ENCODE peak calls at places on chromosomes 12 and 14, in five cellular contexts. One of them, this sample, is unnamed.

GRCh38 chr12:87270894-87271293 is 758.3 kb downstream of the C12orf50 start:
- DNase-seq in A549: peak
- DNase-seq in mucosa of descending colon: no peak
- DNase-seq in activated naive CD8-positive, alpha-beta T cell treated with anti-CD3 and anti-CD28 coated beads, Interleukin-2, amount 50 U/mL, for 24 hours: no peak
- DNase-seq in breast epithelium: no peak
- DNase-seq in this sample: no peak

GRCh38 chr14:94048676-94049624 is 22.8 kb downstream of the OTUB2 start:
- DNase-seq in A549: no peak
- DNase-seq in mucosa of descending colon: no peak
- DNase-seq in activated naive CD8-positive, alpha-beta T cell treated with anti-CD3 and anti-CD28 coated beads, Interleukin-2, amount 50 U/mL, for 24 hours: no peak
- DNase-seq in breast epithelium: no peak
- DNase-seq in this sample: no peak

GRCh38 chr12:102528111-102528510 is 47.7 kb upstream of the IGF1 start:
- DNase-seq in A549: no peak
- DNase-seq in mucosa of descending colon: no peak
- DNase-seq in activated naive CD8-positive, alpha-beta T cell treated with anti-CD3 and anti-CD28 coated beads, Interleukin-2, amount 50 U/mL, for 24 hours: no peak
- DNase-seq in breast epithelium: no peak
- DNase-seq in this sample: no peak

GRCh38 chr12:108605690-108606406 is 8.0 kb upstream of the TMEM119 start:
- DNase-seq in A549: no peak
- DNase-seq in mucosa of descending colon: no peak
- DNase-seq in activated naive CD8-positive, alpha-beta T cell treated with anti-CD3 and anti-CD28 coated beads, Interleukin-2, amount 50 U/mL, for 24 hours: no peak
- DNase-seq in breast epithelium: no peak
- DNase-seq in this sample: no peak

GRCh38 chr12:112973016-112973711 is 5.2 kb upstream of the OAS2 start:
- DNase-seq in A549: no peak
- DNase-seq in mucosa of descending colon: no peak
- DNase-seq in activated naive CD8-positive, alpha-beta T cell treated with anti-CD3 and anti-CD28 coated beads, Interleukin-2, amount 50 U/mL, for 24 hours: no peak
- DNase-seq in breast epithelium: no peak
- DNase-seq in this sample: no peak

GRCh38 chr14:60945984-60946383 is 34.9 kb downstream of the TRMT5 start:
- DNase-seq in A549: no peak
- DNase-seq in mucosa of descending colon: no peak
- DNase-seq in activated naive CD8-positive, alpha-beta T cell treated with anti-CD3 and anti-CD28 coated beads, Interleukin-2, amount 50 U/mL, for 24 hours: no peak
- DNase-seq in breast epithelium: no peak
- DNase-seq in this sample: no peak

GRCh38 chr12:50231346-50231745 is 52.0 kb downstream of the LIMA1 start:
- DNase-seq in A549: no peak
- DNase-seq in mucosa of descending colon: no peak
- DNase-seq in activated naive CD8-positive, alpha-beta T cell treated with anti-CD3 and anti-CD28 coated beads, Interleukin-2, amount 50 U/mL, for 24 hours: no peak
- DNase-seq in breast epithelium: no peak
- DNase-seq in this sample: no peak

GRCh38 chr12:79685068-79685467 is 5.7 kb downstream of the PAWR start:
- DNase-seq in A549: peak
- DNase-seq in mucosa of descending colon: no peak
- DNase-seq in activated naive CD8-positive, alpha-beta T cell treated with anti-CD3 and anti-CD28 coated beads, Interleukin-2, amount 50 U/mL, for 24 hours: no peak
- DNase-seq in breast epithelium: no peak
- DNase-seq in this sample: no peak

GRCh38 chr12:87960557-87960956 is 68.6 kb downstream of the C12orf50 start:
- DNase-seq in A549: no peak
- DNase-seq in mucosa of descending colon: no peak
- DNase-seq in activated naive CD8-positive, alpha-beta T cell treated with anti-CD3 and anti-CD28 coated beads, Interleukin-2, amount 50 U/mL, for 24 hours: no peak
- DNase-seq in breast epithelium: no peak
- DNase-seq in this sample: no peak

GRCh38 chr14:55327179-55327578 is 56.0 kb downstream of the FBXO34 start:
- DNase-seq in A549: no peak
- DNase-seq in mucosa of descending colon: no peak
- DNase-seq in activated naive CD8-positive, alpha-beta T cell treated with anti-CD3 and anti-CD28 coated beads, Interleukin-2, amount 50 U/mL, for 24 hours: no peak
- DNase-seq in breast epithelium: no peak
- DNase-seq in this sample: no peak

GRCh38 chr14:105364100-105364708 is 34.1 kb upstream of the TEX22 start:
- DNase-seq in A549: no peak
- DNase-seq in mucosa of descending colon: peak
- DNase-seq in activated naive CD8-positive, alpha-beta T cell treated with anti-CD3 and anti-CD28 coated beads, Interleukin-2, amount 50 U/mL, for 24 hours: peak
- DNase-seq in breast epithelium: no peak
- DNase-seq in this sample: no peak

GRCh38 chr14:100654025-100654813 is 67.0 kb upstream of the BEGAIN start:
- DNase-seq in A549: no peak
- DNase-seq in mucosa of descending colon: no peak
- DNase-seq in activated naive CD8-positive, alpha-beta T cell treated with anti-CD3 and anti-CD28 coated beads, Interleukin-2, amount 50 U/mL, for 24 hours: no peak
- DNase-seq in breast epithelium: no peak
- DNase-seq in this sample: no peak

GRCh38 chr14:87940382-87940781 is 52.6 kb downstream of the GALC start:
- DNase-seq in A549: no peak
- DNase-seq in mucosa of descending colon: no peak
- DNase-seq in activated naive CD8-positive, alpha-beta T cell treated with anti-CD3 and anti-CD28 coated beads, Interleukin-2, amount 50 U/mL, for 24 hours: no peak
- DNase-seq in breast epithelium: no peak
- DNase-seq in this sample: no peak

GRCh38 chr12:27261866-27262265 is 17.8 kb downstream of the STK38L start:
- DNase-seq in A549: no peak
- DNase-seq in mucosa of descending colon: no peak
- DNase-seq in activated naive CD8-positive, alpha-beta T cell treated with anti-CD3 and anti-CD28 coated beads, Interleukin-2, amount 50 U/mL, for 24 hours: no peak
- DNase-seq in breast epithelium: no peak
- DNase-seq in this sample: no peak

GRCh38 chr12:63103489-63104131 is 47.4 kb downstream of the AVPR1A start:
- DNase-seq in A549: peak
- DNase-seq in mucosa of descending colon: no peak
- DNase-seq in activated naive CD8-positive, alpha-beta T cell treated with anti-CD3 and anti-CD28 coated beads, Interleukin-2, amount 50 U/mL, for 24 hours: no peak
- DNase-seq in breast epithelium: no peak
- DNase-seq in this sample: no peak

GRCh38 chr12:123436017-123436964 is at the start of gene RILPL2:
- DNase-seq in A549: peak
- DNase-seq in mucosa of descending colon: peak
- DNase-seq in activated naive CD8-positive, alpha-beta T cell treated with anti-CD3 and anti-CD28 coated beads, Interleukin-2, amount 50 U/mL, for 24 hours: peak
- DNase-seq in breast epithelium: peak
- DNase-seq in this sample: peak

GRCh38 chr12:24198936-24199644 is 249.6 kb upstream of the SOX5 start:
- DNase-seq in A549: no peak
- DNase-seq in mucosa of descending colon: no peak
- DNase-seq in activated naive CD8-positive, alpha-beta T cell treated with anti-CD3 and anti-CD28 coated beads, Interleukin-2, amount 50 U/mL, for 24 hours: no peak
- DNase-seq in breast epithelium: no peak
- DNase-seq in this sample: no peak

GRCh38 chr12:29769162-29769820 is 14.5 kb downstream of the TMTC1 start:
- DNase-seq in A549: no peak
- DNase-seq in mucosa of descending colon: peak
- DNase-seq in activated naive CD8-positive, alpha-beta T cell treated with anti-CD3 and anti-CD28 coated beads, Interleukin-2, amount 50 U/mL, for 24 hours: no peak
- DNase-seq in breast epithelium: no peak
- DNase-seq in this sample: no peak

GRCh38 chr12:127108360-127109215 is 1158.4 kb upstream of the TMEM132C start:
- DNase-seq in A549: peak
- DNase-seq in mucosa of descending colon: peak
- DNase-seq in activated naive CD8-positive, alpha-beta T cell treated with anti-CD3 and anti-CD28 coated beads, Interleukin-2, amount 50 U/mL, for 24 hours: peak
- DNase-seq in breast epithelium: no peak
- DNase-seq in this sample: peak

GRCh38 chr12:14961466-14962155 is at the start of gene ARHGDIB:
- DNase-seq in A549: no peak
- DNase-seq in mucosa of descending colon: peak
- DNase-seq in activated naive CD8-positive, alpha-beta T cell treated with anti-CD3 and anti-CD28 coated beads, Interleukin-2, amount 50 U/mL, for 24 hours: peak
- DNase-seq in breast epithelium: peak
- DNase-seq in this sample: peak

GRCh38 chr12:127260531-127260930 is 1006.4 kb upstream of the TMEM132C start:
- DNase-seq in A549: no peak
- DNase-seq in mucosa of descending colon: no peak
- DNase-seq in activated naive CD8-positive, alpha-beta T cell treated with anti-CD3 and anti-CD28 coated beads, Interleukin-2, amount 50 U/mL, for 24 hours: no peak
- DNase-seq in breast epithelium: no peak
- DNase-seq in this sample: no peak

GRCh38 chr12:50786498-50787231 is 22.8 kb downstream of the ATF1 start:
- DNase-seq in A549: peak
- DNase-seq in mucosa of descending colon: no peak
- DNase-seq in activated naive CD8-positive, alpha-beta T cell treated with anti-CD3 and anti-CD28 coated beads, Interleukin-2, amount 50 U/mL, for 24 hours: no peak
- DNase-seq in breast epithelium: no peak
- DNase-seq in this sample: no peak

GRCh38 chr14:76065519-76065918 is 80.0 kb downstream of the IFT43 start:
- DNase-seq in A549: no peak
- DNase-seq in mucosa of descending colon: no peak
- DNase-seq in activated naive CD8-positive, alpha-beta T cell treated with anti-CD3 and anti-CD28 coated beads, Interleukin-2, amount 50 U/mL, for 24 hours: no peak
- DNase-seq in breast epithelium: no peak
- DNase-seq in this sample: no peak

GRCh38 chr12:96416033-96416790 is 16.0 kb upstream of the CDK17 start:
- DNase-seq in A549: peak
- DNase-seq in mucosa of descending colon: no peak
- DNase-seq in activated naive CD8-positive, alpha-beta T cell treated with anti-CD3 and anti-CD28 coated beads, Interleukin-2, amount 50 U/mL, for 24 hours: no peak
- DNase-seq in breast epithelium: no peak
- DNase-seq in this sample: no peak

GRCh38 chr12:78951746-78952532 is 87.4 kb downstream of the SYT1 start:
- DNase-seq in A549: no peak
- DNase-seq in mucosa of descending colon: no peak
- DNase-seq in activated naive CD8-positive, alpha-beta T cell treated with anti-CD3 and anti-CD28 coated beads, Interleukin-2, amount 50 U/mL, for 24 hours: no peak
- DNase-seq in breast epithelium: no peak
- DNase-seq in this sample: no peak

GRCh38 chr14:70045715-70046535 is 142.8 kb downstream of the SLC8A3 start:
- DNase-seq in A549: peak
- DNase-seq in mucosa of descending colon: peak
- DNase-seq in activated naive CD8-positive, alpha-beta T cell treated with anti-CD3 and anti-CD28 coated beads, Interleukin-2, amount 50 U/mL, for 24 hours: peak
- DNase-seq in breast epithelium: peak
- DNase-seq in this sample: no peak

GRCh38 chr14:95101736-95102677 is 55.3 kb downstream of the DICER1 start:
- DNase-seq in A549: no peak
- DNase-seq in mucosa of descending colon: no peak
- DNase-seq in activated naive CD8-positive, alpha-beta T cell treated with anti-CD3 and anti-CD28 coated beads, Interleukin-2, amount 50 U/mL, for 24 hours: no peak
- DNase-seq in breast epithelium: no peak
- DNase-seq in this sample: no peak

GRCh38 chr14:61296707-61297502 is 15.8 kb upstream of the TMEM30B start:
- DNase-seq in A549: peak
- DNase-seq in mucosa of descending colon: peak
- DNase-seq in activated naive CD8-positive, alpha-beta T cell treated with anti-CD3 and anti-CD28 coated beads, Interleukin-2, amount 50 U/mL, for 24 hours: no peak
- DNase-seq in breast epithelium: no peak
- DNase-seq in this sample: no peak

GRCh38 chr12:67018105-67018504 is 251.1 kb upstream of the CAND1 start:
- DNase-seq in A549: no peak
- DNase-seq in mucosa of descending colon: no peak
- DNase-seq in activated naive CD8-positive, alpha-beta T cell treated with anti-CD3 and anti-CD28 coated beads, Interleukin-2, amount 50 U/mL, for 24 hours: no peak
- DNase-seq in breast epithelium: no peak
- DNase-seq in this sample: no peak

GRCh38 chr14:105059035-105059916 is 6.0 kb downstream of the GPR132 start:
- DNase-seq in A549: no peak
- DNase-seq in mucosa of descending colon: no peak
- DNase-seq in activated naive CD8-positive, alpha-beta T cell treated with anti-CD3 and anti-CD28 coated beads, Interleukin-2, amount 50 U/mL, for 24 hours: peak
- DNase-seq in breast epithelium: no peak
- DNase-seq in this sample: peak

GRCh38 chr12:108646597-108647190 is 13.0 kb upstream of the SELPLG start:
- DNase-seq in A549: no peak
- DNase-seq in mucosa of descending colon: no peak
- DNase-seq in activated naive CD8-positive, alpha-beta T cell treated with anti-CD3 and anti-CD28 coated beads, Interleukin-2, amount 50 U/mL, for 24 hours: no peak
- DNase-seq in breast epithelium: no peak
- DNase-seq in this sample: no peak

GRCh38 chr12:47909839-47910465 is 5.2 kb upstream of the VDR start:
- DNase-seq in A549: no peak
- DNase-seq in mucosa of descending colon: no peak
- DNase-seq in activated naive CD8-positive, alpha-beta T cell treated with anti-CD3 and anti-CD28 coated beads, Interleukin-2, amount 50 U/mL, for 24 hours: no peak
- DNase-seq in breast epithelium: no peak
- DNase-seq in this sample: no peak

GRCh38 chr12:62783881-62784280 is 151.1 kb downstream of the PPM1H start:
- DNase-seq in A549: no peak
- DNase-seq in mucosa of descending colon: no peak
- DNase-seq in activated naive CD8-positive, alpha-beta T cell treated with anti-CD3 and anti-CD28 coated beads, Interleukin-2, amount 50 U/mL, for 24 hours: no peak
- DNase-seq in breast epithelium: no peak
- DNase-seq in this sample: no peak

GRCh38 chr12:50555471-50555885 is 50.7 kb downstream of the DIP2B start:
- DNase-seq in A549: no peak
- DNase-seq in mucosa of descending colon: no peak
- DNase-seq in activated naive CD8-positive, alpha-beta T cell treated with anti-CD3 and anti-CD28 coated beads, Interleukin-2, amount 50 U/mL, for 24 hours: peak
- DNase-seq in breast epithelium: no peak
- DNase-seq in this sample: peak

This sample was measured in stimulated activated naive CD8-positive, alpha-beta T cell treated with anti-CD3 and anti-CD28 coated beads, Interleukin-15, amount 100 ng/mL, for 72 hours.